ENCODE peak calls at places on chromosomes 13 and 19, in nine cellular contexts. J is activated effector memory CD4-positive, alpha-beta T cell treated with anti-CD3 and anti-CD28 coated beads, Interleukin-2, amount 50 U/mL, for 16 hours; A is progenitor cell of endocrine pancreas; L is stimulated activated CD8-positive, alpha-beta memory T cell treated with anti-CD3 and anti-CD28 coated beads, Interleukin-7, amount 100 ng/mL, for 1 hour; B is body of pancreas; Z is HS-5; H is fibroblast of lung; E is A172; N is SK-MEL-5. D is an unnamed sample.
A peak's percentile ranks its signal among the peaks of the same experiment; 100 is the strongest.

GRCh38 chr19:15977193-15977592 is 28.4 kb downstream of the OR10H4 start:
- DNase-seq in J (no peak), A (no peak), L (no peak), B (no peak), Z (no peak), H (no peak), E (no peak), N (no peak), D (no peak)

GRCh38 chr13:36872621-36873020 is 47.4 kb downstream of the SMAD9 start:
- DNase-seq in J (no peak), A (no peak), L (no peak), B (no peak), Z (no peak), H (no peak), E (no peak), N (peak; percentile 8), D (peak; percentile 59)

GRCh38 chr19:51810228-51810627 is 15.3 kb downstream of the FPR3 start:
- DNase-seq in J (no peak), A (no peak), L (no peak), B (no peak), Z (no peak), H (no peak), E (peak; percentile 27), N (peak; percentile 16), D (no peak)

GRCh38 chr13:46116653-46117502 is 12.0 kb upstream of the CPB2 start:
- DNase-seq in J (no peak), A (no peak), L (no peak), B (no peak), Z (no peak), H (no peak), E (no peak), N (no peak), D (no peak)

GRCh38 chr13:106616729-106617128 is 48.8 kb upstream of the ARGLU1 start:
- DNase-seq in J (no peak), A (no peak), L (no peak), B (no peak), Z (no peak), H (no peak), E (no peak), N (no peak), D (no peak)

GRCh38 chr13:33452873-33453558 is 167.5 kb upstream of the STARD13 start:
- DNase-seq in J (no peak), A (no peak), L (no peak), B (no peak), Z (no peak), H (no peak), E (no peak), N (no peak), D (peak; percentile 1)

GRCh38 chr19:18414504-18415176 is 4.6 kb upstream of the SSBP4 start:
- DNase-seq in J (no peak), A (no peak), L (no peak), B (no peak), Z (no peak), H (no peak), E (peak; percentile 66), N (no peak), D (no peak)

GRCh38 chr19:51735759-51736449 is 12.1 kb upstream of the HAS1 start:
- DNase-seq in J (no peak), A (no peak), L (no peak), B (no peak), Z (peak; percentile 81), H (peak; percentile 71), E (peak; percentile 35), N (no peak), D (no peak)

GRCh38 chr13:110957181-110957884 is 42.5 kb upstream of the ANKRD10 start:
- DNase-seq in J (no peak), A (no peak), L (no peak), B (no peak), Z (peak; percentile 44), H (peak; percentile 38), E (peak; percentile 90), N (no peak), D (no peak)

GRCh38 chr13:96090240-96091101 is 564 bp downstream of the HS6ST3 start:
- DNase-seq in J (no peak), A (peak; percentile 24), L (no peak), B (peak; percentile 27), Z (no peak), H (no peak), E (no peak), N (no peak), D (peak; percentile 51)

D was measured in thyroid gland.